ENCODE peak calls at places on chromosomes 13 and 19, in four cellular contexts. R is neural progenitor cell, W is PC-3, K is SK-N-SH. Q is an unnamed sample.

GRCh38 chr13:19601749-19602725 is 31.4 kb upstream of the MPHOSPH8 start:
- DNase-seq in W (peak), R (peak), K (peak), Q (peak)

GRCh38 chr13:62747629-62748028 is 1332.0 kb upstream of the PCDH20 start:
- DNase-seq in W (peak), R (no peak), K (no peak), Q (peak)

GRCh38 chr19:33914599-33914998 is 117.9 kb downstream of the KCTD15 start:
- DNase-seq in W (no peak), R (no peak), K (no peak), Q (no peak)

GRCh38 chr13:110137677-110138008 is 169.3 kb downstream of the COL4A1 start:
- DNase-seq in W (peak), K (peak), R (peak), Q (peak)

GRCh38 chr19:39199025-39199424 is 2.3 kb downstream of the NCCRP1 start:
- DNase-seq in K (peak), W (no peak), R (peak), Q (no peak)

GRCh38 chr13:34391071-34391470 is 551.0 kb upstream of the NBEA start:
- DNase-seq in K (no peak), W (peak), R (no peak), Q (no peak)

GRCh38 chr13:70189981-70190380 is 81.7 kb upstream of the KLHL1 start:
- DNase-seq in R (peak), W (no peak), K (no peak), Q (no peak)

GRCh38 chr13:42703740-42704139 is 77.6 kb upstream of the FAM216B start:
- DNase-seq in R (no peak), W (no peak), K (no peak), Q (no peak)

GRCh38 chr19:16001481-16002312 is 52.9 kb downstream of the OR10H4 start:
- DNase-seq in R (no peak), W (peak), K (no peak), Q (no peak)

DNA sequence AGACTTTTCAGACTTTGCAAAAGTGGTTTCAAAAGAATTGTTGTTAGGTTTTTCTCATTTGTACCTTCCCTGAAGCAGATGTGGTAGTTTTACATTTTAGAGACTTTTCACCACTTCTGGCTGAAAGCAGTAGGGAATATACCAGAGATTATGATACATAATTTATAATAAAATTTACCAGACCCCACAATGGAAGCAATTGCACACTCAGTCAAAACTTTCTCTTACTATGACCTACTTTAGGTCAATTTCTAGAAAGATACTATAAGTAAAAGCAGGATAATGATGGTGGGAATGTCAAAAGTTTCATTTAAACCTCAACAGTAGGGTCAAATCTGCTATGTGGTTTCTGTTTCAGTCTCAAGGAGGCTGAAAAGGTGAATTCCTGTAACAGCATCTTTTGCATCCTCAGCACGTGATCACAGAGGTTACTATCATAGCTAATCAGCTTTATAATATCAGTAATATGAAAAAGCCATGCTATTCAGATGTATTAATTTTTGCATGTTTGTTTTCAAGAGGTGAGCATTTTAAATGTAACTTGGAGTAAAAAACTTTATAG is 26.9 kb downstream of the PCCA start:
- DNase-seq in W (no peak), K (no peak), R (no peak), Q (no peak)
- H3K27ac ChIP-seq in W (no peak), K (no peak), R (no peak), Q (no peak)

DNA sequence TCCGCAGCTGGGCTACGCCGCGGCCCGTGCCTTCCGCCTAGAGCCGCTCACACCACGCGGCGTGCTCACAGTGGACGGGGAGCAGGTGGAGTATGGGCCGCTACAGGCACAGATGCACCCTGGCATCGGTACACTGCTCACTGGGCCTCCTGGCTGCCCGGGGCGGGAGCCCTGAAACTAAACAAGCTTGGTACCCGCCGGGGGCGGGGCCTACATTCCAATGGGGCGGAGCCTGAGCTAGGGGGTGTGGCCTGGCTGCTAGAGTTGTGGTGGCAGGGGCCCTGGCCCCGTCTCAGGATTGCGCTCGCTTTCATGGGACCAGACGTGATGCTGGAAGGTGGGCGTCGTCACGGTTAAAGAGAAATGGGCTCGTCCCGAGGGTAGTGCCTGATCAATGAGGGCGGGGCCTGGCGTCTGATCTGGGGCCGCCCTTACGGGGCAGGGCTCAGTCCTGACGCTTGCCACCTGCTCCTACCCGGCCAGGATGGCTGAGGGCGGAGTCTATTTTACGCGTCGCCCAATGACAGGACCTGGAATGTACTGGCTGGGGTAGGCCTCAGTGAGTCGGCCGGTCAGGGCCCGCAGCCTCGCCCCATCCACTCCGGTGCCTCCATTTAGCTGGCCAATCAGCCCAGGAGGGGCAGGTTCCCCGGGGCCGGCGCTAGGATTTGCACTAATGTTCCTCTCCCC is 7.4 kb downstream of the DBP start:
- DNase-seq in K (peak), R (peak), W (no peak), Q (peak)
- TF ChIP-seq EZH2phosphoT487 in K (no peak), R (no peak), W (no peak), Q (no peak)

DNA sequence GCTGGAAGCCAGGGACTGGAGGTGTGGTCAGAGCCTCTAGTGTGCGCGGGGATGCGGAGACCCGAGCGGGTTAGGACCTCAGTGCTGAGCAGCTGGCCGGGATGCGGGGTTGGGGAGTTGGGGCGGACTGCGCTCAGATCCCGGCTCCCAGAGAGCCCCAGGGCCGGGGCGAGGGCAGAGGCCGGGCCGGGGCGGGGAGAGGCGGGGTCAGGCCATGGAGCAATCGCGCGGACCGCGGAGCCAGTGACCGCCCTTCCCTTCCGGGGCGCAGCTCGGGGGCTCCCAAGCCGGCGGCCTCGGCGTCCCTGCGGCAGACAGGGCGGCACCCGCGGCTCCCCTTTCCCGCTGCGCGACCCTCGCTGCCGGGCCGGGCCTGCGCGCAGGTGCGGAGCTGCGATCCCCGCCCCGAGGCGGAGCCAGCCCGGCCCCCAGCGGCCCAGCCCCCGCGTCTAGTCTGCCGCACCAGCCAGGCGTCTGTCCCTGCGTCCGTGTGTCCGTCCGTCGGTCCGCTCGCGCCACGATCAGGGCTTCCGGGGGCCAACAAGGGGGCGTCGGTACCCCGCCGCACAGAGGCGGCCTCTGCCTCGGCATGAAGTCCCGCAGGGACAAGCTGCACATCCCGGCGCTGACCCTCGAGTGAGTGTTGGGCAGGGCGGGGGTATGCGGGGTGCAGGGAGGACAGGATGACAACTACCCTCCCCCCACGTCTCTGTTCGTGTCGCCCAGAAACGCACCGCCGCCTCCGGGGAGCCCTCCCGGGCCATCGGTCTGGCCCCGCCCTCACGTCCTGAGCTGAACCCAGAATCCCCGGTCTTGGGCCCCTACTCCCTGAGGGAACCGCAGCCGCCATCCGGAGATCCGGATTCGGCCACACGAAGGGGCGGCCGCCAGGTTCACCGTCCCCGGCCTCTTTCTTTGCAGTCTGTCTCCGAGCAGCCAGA is 12.4 kb downstream of the MAST3 start:
- DNase-seq in K (peak), R (peak), W (peak), Q (peak)
- H3K27ac ChIP-seq in K (no peak), R (no peak), W (no peak), Q (peak)

GRCh38 chr19:35351441-35352176 is 3.9 kb downstream of the FFAR1 start:
- DNase-seq in R (no peak), W (no peak), K (no peak), Q (no peak)
- TF ChIP-seq EZH2phosphoT487 in R (no peak), W (no peak), K (no peak), Q (no peak)